ENCODE peak calls at places on chromosomes 7 and 10, in seven cellular contexts. S, O, N, R, X, L and K are unnamed samples.

GRCh38 chr7:36986429-36987362 is 262.4 kb upstream of the AOAH start:
- DNase-seq in X (peak; percentile 61), N (peak; percentile 14), R (no peak), O (peak; percentile 50), S (peak; percentile 33), L (peak; percentile 82), K (peak; percentile 27)

GRCh38 chr7:127884066-127884559 is 147.1 kb downstream of the LRRC4 start:
- DNase-seq in S (peak; percentile 25), X (no peak), N (no peak), L (peak; percentile 80), O (no peak), R (no peak), K (no peak)

GRCh38 chr10:33052476-33052875 is 94.4 kb upstream of the ITGB1 start:
- DNase-seq in S (no peak), N (no peak), R (no peak), O (no peak), L (no peak), X (no peak), K (no peak)

GRCh38 chr7:128703605-128704004 is 31.5 kb downstream of the GARIN1A start:
- DNase-seq in N (no peak), L (no peak), S (no peak), X (peak; percentile 29), O (no peak), R (no peak), K (no peak)

GRCh38 chr10:4719671-4720070 is 106.3 kb upstream of the AKR1E2 start:
- DNase-seq in O (no peak), L (no peak), R (no peak), S (no peak), X (no peak), N (no peak), K (no peak)

GRCh38 chr10:130510755-130511154 is 374.6 kb downstream of the GLRX3 start:
- DNase-seq in S (no peak), X (no peak), O (no peak), L (no peak), R (no peak), N (no peak), K (no peak)

GRCh38 chr10:75894761-75895160 is 463.3 kb downstream of the LRMDA start:
- DNase-seq in X (no peak), N (no peak), R (no peak), O (no peak), S (no peak), L (no peak), K (no peak)

GRCh38 chr7:83502636-83503035 is 146.3 kb downstream of the SEMA3E start:
- DNase-seq in R (no peak), O (no peak), X (no peak), S (no peak), N (no peak), L (no peak), K (no peak)

GRCh38 chr10:85650791-85651506 is 715.6 kb downstream of the GRID1 start:
- DNase-seq in X (no peak), N (no peak), O (no peak), L (no peak), S (peak; percentile 50), R (no peak), K (no peak)

GRCh38 chr7:110881731-110882130 is 209.2 kb upstream of the LRRN3 start:
- DNase-seq in N (no peak), S (no peak), L (no peak), X (no peak), O (no peak), R (no peak), K (no peak)

GRCh38 chr10:7792541-7792940 is 4.6 kb downstream of the ATP5F1C start:
- DNase-seq in X (no peak), L (no peak), R (no peak), O (no peak), S (no peak), N (no peak), K (no peak)

GRCh38 chr7:84524714-84525694 is 330.4 kb upstream of the SEMA3A start:
- DNase-seq in R (no peak), N (no peak), X (peak; percentile 85), S (no peak), O (no peak), L (peak; percentile 37), K (no peak)

GRCh38 chr7:98617051-98617959 is at the start of gene NPTX2:
- DNase-seq in R (no peak), X (peak; percentile 42), N (peak; percentile 27), L (peak; percentile 59), S (no peak), O (no peak), K (no peak)

GRCh38 chr7:67402280-67402679 is 405.6 kb downstream of the TYW1 start:
- DNase-seq in L (no peak), S (no peak), N (no peak), O (no peak), R (no peak), X (no peak), K (no peak)

GRCh38 chr7:123580406-123581161 is 21.0 kb upstream of the ASB15 start:
- DNase-seq in L (no peak), X (peak; percentile 67), S (peak; percentile 28), O (no peak), N (no peak), R (no peak), K (peak; percentile 38)

GRCh38 chr10:71137701-71138100 is 74.7 kb upstream of the UNC5B start:
- DNase-seq in X (no peak), S (no peak), O (no peak), R (no peak), L (no peak), N (no peak), K (no peak)

GRCh38 chr10:83527934-83528333 is 611.4 kb upstream of the GHITM start:
- DNase-seq in S (no peak), L (no peak), O (no peak), N (no peak), X (no peak), R (no peak), K (no peak)
- H3K9me3 ChIP-seq in S (no peaks in the 10 kb centered on the region), L (peaks cover 2% of the 10 kb centered on the region), O (no peaks in the 10 kb centered on the region), N (no peaks in the 10 kb centered on the region), X (no peaks in the 10 kb centered on the region), R (no peaks in the 10 kb centered on the region), K (peaks cover 5% of the 10 kb centered on the region)

GRCh38 chr7:157755741-157756140 is 418.9 kb downstream of the DNAJB6 start:
- DNase-seq in R (no peak), X (no peak), L (no peak), N (no peak), O (no peak), S (no peak), K (no peak)
- H3K9me3 ChIP-seq in R (peaks cover 3% of the 10 kb centered on the region), X (no peaks in the 10 kb centered on the region), L (no peaks in the 10 kb centered on the region), N (no peaks in the 10 kb centered on the region), O (no peaks in the 10 kb centered on the region), S (no peaks in the 10 kb centered on the region), K (no peaks in the 10 kb centered on the region)

GRCh38 chr7:146960747-146961416 is 844.3 kb downstream of the CNTNAP2 start:
- DNase-seq in X (no peak), L (no peak), R (no peak), S (no peak), N (no peak), O (no peak), K (no peak)

GRCh38 chr7:146961617-146962016 is 845.0 kb downstream of the CNTNAP2 start:
- DNase-seq in O (no peak), X (peak; percentile 58), N (no peak), R (no peak), L (no peak), S (no peak), K (peak; percentile 83)

GRCh38 chr7:146956323-146956722 is 839.7 kb downstream of the CNTNAP2 start:
- DNase-seq in X (no peak), N (no peak), R (no peak), L (no peak), S (no peak), O (no peak), K (no peak)

GRCh38 chr7:146956853-146957252 is 840.3 kb downstream of the CNTNAP2 start:
- DNase-seq in N (no peak), O (no peak), X (no peak), R (no peak), S (no peak), L (no peak), K (peak; percentile 60)
- H3K9me3 ChIP-seq in N (no peaks in the 10 kb centered on the region), O (no peaks in the 10 kb centered on the region), X (no peaks in the 10 kb centered on the region), R (no peaks in the 10 kb centered on the region), S (no peaks in the 10 kb centered on the region), L (no peaks in the 10 kb centered on the region), K (no peaks in the 10 kb centered on the region)

DNA sequence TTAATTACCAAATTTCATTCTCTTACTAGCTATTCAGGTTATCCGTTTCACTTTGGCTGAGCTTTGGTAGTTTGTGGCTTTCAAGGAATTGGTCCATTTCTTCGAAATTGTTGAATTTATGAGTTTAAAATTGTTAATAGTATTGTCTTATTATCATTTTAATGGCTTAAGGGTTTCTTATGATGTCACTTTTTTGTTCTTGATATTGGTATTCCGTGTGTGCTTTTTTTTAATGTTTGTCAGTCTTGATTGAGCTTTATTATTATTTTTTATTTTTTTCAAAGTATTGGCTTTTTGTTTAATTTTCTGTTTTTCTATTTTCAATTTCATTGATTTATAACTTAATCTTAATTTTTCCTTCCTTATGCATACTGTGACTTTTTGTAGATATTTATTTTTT is 25.9 kb downstream of the FRG2B start:
- DNase-seq in S (no peak), O (no peak), N (no peak), L (no peak), X (no peak), R (no peak), K (no peak)
- H3K9me3 ChIP-seq in S (no peaks in the 10 kb centered on the region), O (no peaks in the 10 kb centered on the region), N (no peaks in the 10 kb centered on the region), L (no peaks in the 10 kb centered on the region), X (no peaks in the 10 kb centered on the region), R (no peaks in the 10 kb centered on the region), K (no peaks in the 10 kb centered on the region)

GRCh38 chr7:44180631-44181030 is 8.6 kb downstream of the GCK start:
- DNase-seq in O (no peak), L (no peak), N (no peak), X (no peak), R (no peak), S (no peak), K (no peak)
- H3K9me3 ChIP-seq in O (peaks cover 2% of the 10 kb centered on the region), L (peaks cover 8% of the 10 kb centered on the region), N (no peaks in the 10 kb centered on the region), X (no peaks in the 10 kb centered on the region), R (no peaks in the 10 kb centered on the region), S (no peaks in the 10 kb centered on the region), K (peaks cover 4% of the 10 kb centered on the region)

GRCh38 chr7:9504678-9505077 is 1071.3 kb downstream of the NXPH1 start:
- DNase-seq in L (no peak), N (no peak), R (no peak), O (no peak), X (no peak), S (no peak), K (no peak)
- H3K9me3 ChIP-seq in L (no peaks in the 10 kb centered on the region), N (no peaks in the 10 kb centered on the region), R (no peaks in the 10 kb centered on the region), O (peaks cover 4% of the 10 kb centered on the region), X (no peaks in the 10 kb centered on the region), S (no peaks in the 10 kb centered on the region), K (no peaks in the 10 kb centered on the region)

DNA sequence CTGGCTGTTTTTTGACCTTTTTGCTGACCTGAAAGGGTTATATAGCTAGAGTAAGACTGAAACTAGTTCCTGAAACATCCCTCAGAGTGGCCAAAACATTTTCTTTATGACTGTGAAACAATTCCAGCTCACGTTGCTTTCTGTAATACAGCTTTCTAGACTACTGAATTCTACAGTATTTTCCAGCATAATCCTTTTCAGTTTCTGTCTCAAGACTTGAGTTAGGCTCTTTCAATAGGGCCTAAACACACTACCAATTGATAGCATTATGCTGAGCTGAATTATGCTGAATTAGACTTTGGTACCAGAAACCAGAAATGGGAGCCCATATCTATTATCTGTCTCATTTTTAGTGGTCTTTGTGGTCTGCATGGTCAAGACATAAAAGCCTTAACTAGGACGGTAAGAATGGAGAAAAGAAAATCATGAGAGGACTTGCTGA is 72.6 kb downstream of the EPDR1 start:
- DNase-seq in L (no peak), R (peak; percentile 19), S (no peak), N (no peak), X (no peak), O (no peak), K (no peak)
- H3K9me3 ChIP-seq in L (no peaks in the 10 kb centered on the region), R (no peaks in the 10 kb centered on the region), S (no peaks in the 10 kb centered on the region), N (no peaks in the 10 kb centered on the region), X (peaks cover 4% of the 10 kb centered on the region), O (no peaks in the 10 kb centered on the region), K (peaks cover 4% of the 10 kb centered on the region)